ENCODE peak calls at places on chromosomes 13 and 19, in four cellular contexts. X is psoas muscle; H is CD8-positive, alpha-beta memory T cell; A is HCT116. G is an unnamed sample. For H3K4me1, the result is how much of the 10 kb centered on the place peaks cover.

GRCh38 chr13:99656092-99656745 is 154.9 kb downstream of the TM9SF2 start:
- DNase-seq in H (peak), A (peak), X (peak), G (peak)

GRCh38 chr13:54989418-54989817 is 1960.8 kb downstream of the OLFM4 start:
- DNase-seq in X (no peak), H (no peak), A (no peak), G (no peak)

GRCh38 chr19:47609885-47610545 is 1.1 kb downstream of the BICRA start:
- DNase-seq in H (peak), X (peak), A (no peak), G (peak)

GRCh38 chr13:101915755-101916107 is 463.3 kb downstream of the ITGBL1 start:
- DNase-seq in A (no peak), H (no peak), X (no peak), G (no peak)

GRCh38 chr19:10486551-10486950 is 16.6 kb downstream of the KEAP1 start:
- DNase-seq in A (no peak), H (no peak), X (no peak), G (no peak)

GRCh38 chr19:695350-695949 is at the start of gene PRSS57:
- DNase-seq in A (no peak), X (no peak), H (no peak), G (no peak)

GRCh38 chr19:10812902-10813404 is 23.1 kb downstream of the TMED1 start:
- DNase-seq in X (peak), H (no peak), A (no peak), G (no peak)

GRCh38 chr13:70189981-70190380 is 81.7 kb upstream of the KLHL1 start:
- DNase-seq in H (no peak), A (no peak), X (no peak), G (peak)

GRCh38 chr13:100987993-100988392 is 313.4 kb upstream of the TMTC4 start:
- DNase-seq in H (no peak), A (no peak), X (no peak), G (no peak)

GRCh38 chr19:29793116-29793727 is 18.6 kb upstream of the CCNE1 start:
- DNase-seq in X (no peak), H (no peak), A (no peak), G (no peak)

GRCh38 chr19:31963741-31964140 is 381.7 kb upstream of the ZNF507 start:
- DNase-seq in X (no peak), A (no peak), H (no peak), G (no peak)

GRCh38 chr13:58823701-58824100 is 1192.2 kb downstream of the PCDH17 start:
- DNase-seq in A (no peak), H (no peak), X (no peak), G (no peak)

GRCh38 chr19:46181386-46181774 is 33.3 kb downstream of the IGFL2 start:
- DNase-seq in X (no peak), H (no peak), A (no peak), G (no peak)

GRCh38 chr13:77554079-77554478 is 18.6 kb downstream of the SCEL start:
- DNase-seq in H (no peak), A (no peak), X (no peak), G (no peak)

GRCh38 chr13:69769637-69770036 is 338.0 kb upstream of the ATXN8OS start:
- DNase-seq in H (no peak), X (no peak), A (no peak), G (no peak)

GRCh38 chr19:4295972-4296771 is 6.0 kb downstream of the TMIGD2 start:
- DNase-seq in A (no peak), H (no peak), X (no peak), G (peak)

GRCh38 chr13:23741879-23742510 is 147.2 kb downstream of the MIPEP start:
- DNase-seq in H (no peak), X (no peak), A (peak), G (peak)

GRCh38 chr19:39127812-39128510 is 2.4 kb downstream of the PAK4 start:
- DNase-seq in H (no peak), A (no peak), X (no peak), G (no peak)

GRCh38 chr13:113741101-113741731 is 17.8 kb upstream of the TMEM255B start:
- DNase-seq in X (no peak), A (no peak), H (peak), G (no peak)

GRCh38 chr13:24693862-24694471 is 13.8 kb downstream of the ATP12A start:
- DNase-seq in H (peak), X (no peak), A (peak), G (peak)

GRCh38 chr19:12783226-12783848 is 7.9 kb upstream of the JUNB start:
- DNase-seq in X (no peak), A (no peak), H (peak), G (peak)

GRCh38 chr19:38162094-38162493 is 61.9 kb downstream of the DPF1 start:
- DNase-seq in A (no peak), H (no peak), X (no peak), G (no peak)

GRCh38 chr13:23657056-23657455 is 86.8 kb downstream of the TNFRSF19 start:
- DNase-seq in A (no peak), H (no peak), X (no peak), G (peak)

GRCh38 chr13:60242231-60242630 is 78.5 kb upstream of the DIAPH3 start:
- DNase-seq in H (no peak), X (no peak), A (no peak), G (no peak)

DNA sequence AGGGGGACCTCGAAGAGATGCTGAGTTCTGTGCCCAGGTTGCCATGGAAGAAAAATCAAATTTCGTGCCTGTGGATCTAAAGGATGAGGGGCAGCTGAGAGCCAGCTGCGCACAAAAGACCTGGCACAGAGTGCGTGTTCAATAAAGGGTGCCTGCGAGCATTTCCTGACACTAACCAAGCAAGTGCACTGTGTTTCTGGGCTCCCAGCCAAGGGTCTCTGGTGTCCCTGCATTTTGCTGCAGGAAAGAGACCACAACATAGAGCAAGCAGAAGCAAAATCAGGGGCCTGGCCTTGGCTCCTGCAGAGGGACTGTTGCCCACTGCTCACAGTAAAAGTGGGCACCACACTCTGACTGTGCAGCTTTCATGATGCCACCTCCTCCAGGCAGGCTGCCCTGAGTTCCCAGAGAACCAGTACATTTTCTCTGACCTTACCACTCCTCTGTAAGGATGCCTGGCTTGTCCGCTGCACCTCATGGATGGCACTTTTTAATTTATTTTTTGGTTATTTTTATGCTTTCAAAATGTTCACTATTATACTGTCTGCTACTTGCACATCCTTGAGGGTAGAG is 70.8 kb upstream of the GPR12 start:
- DNase-seq in A (no peak), H (no peak), X (no peak), G (no peak)
- H3K4me1 ChIP-seq in A (under half), H (under half), X (under half), G (under half)

DNA sequence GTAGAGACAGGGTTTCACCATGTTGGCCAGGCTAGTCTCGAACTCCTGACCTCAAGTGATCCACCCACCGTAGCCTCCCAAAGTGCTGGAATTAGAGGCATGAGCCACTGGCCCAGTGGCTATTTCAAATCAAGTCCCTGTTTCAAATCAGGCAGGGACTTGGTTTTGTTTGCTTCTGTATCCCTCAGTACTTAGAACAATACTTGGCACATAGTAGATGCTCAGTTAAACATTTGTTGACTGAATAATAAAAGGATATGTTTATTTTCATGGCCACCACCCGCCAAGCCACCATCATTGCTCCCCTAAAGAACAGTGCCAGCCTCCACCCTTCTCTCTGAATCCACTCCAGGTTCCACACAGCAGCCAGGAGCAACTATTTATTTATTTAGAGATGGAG is 4.2 kb downstream of the RPS28 start:
- DNase-seq in X (no peak), H (no peak), A (no peak), G (no peak)
- H3K27ac ChIP-seq in X (no peak), H (no peak), A (no peak), G (no peak)

GRCh38 chr13:97226013-97226412 is 3.9 kb downstream of the MBNL2 start:
- DNase-seq in X (no peak), H (no peak), A (no peak), G (no peak)

GRCh38 chr13:97224544-97225324 is 2.6 kb downstream of the MBNL2 start:
- DNase-seq in H (peak), A (no peak), X (no peak), G (no peak)

GRCh38 chr13:97226788-97227627 is 4.9 kb downstream of the MBNL2 start:
- DNase-seq in H (peak), A (no peak), X (no peak), G (no peak)

GRCh38 chr13:97223711-97224461 is 1.8 kb downstream of the MBNL2 start:
- DNase-seq in H (peak), A (peak), X (no peak), G (peak)

GRCh38 chr13:97225533-97225932 is 3.4 kb downstream of the MBNL2 start:
- DNase-seq in H (peak), A (no peak), X (no peak), G (no peak)
- H3K4me3 ChIP-seq in H (peak), A (no peak), X (peak), G (no peak)

GRCh38 chr13:50355797-50356196 is 340.6 kb downstream of the KCNRG start:
- DNase-seq in A (no peak), X (no peak), H (no peak), G (no peak)

GRCh38 chr13:50348402-50348801 is 333.2 kb downstream of the KCNRG start:
- DNase-seq in A (no peak), H (no peak), X (no peak), G (no peak)

GRCh38 chr13:50353651-50354415 is 338.6 kb downstream of the KCNRG start:
- DNase-seq in X (no peak), A (no peak), H (no peak), G (peak)

GRCh38 chr13:50357136-50357535 is 341.9 kb downstream of the KCNRG start:
- DNase-seq in H (no peak), X (no peak), A (no peak), G (no peak)

GRCh38 chr13:50352720-50353491 is 337.7 kb downstream of the KCNRG start:
- DNase-seq in X (no peak), A (no peak), H (no peak), G (peak)
- H3K4me1 ChIP-seq in X (under half), A (under half), H (under half), G (under half)

DNA sequence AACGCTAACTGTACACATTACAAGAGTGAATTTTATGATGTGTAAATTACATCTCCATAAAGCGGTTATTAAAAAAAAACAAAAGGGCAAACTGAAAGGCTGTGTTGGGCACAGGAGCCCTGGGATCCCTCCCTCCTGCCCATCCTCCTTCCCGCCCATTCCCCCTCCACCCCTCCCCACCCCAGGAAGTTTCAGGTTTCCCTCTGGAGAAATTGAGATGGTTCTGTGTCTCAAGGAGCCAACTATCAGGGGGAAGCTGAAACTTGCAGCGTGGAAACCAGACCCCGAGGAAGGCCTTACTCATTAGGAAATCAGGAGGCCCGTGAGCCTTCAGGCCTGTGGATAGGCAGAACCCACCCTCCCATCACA is 15.7 kb downstream of the MLLT1 start:
- DNase-seq in X (no peak), H (no peak), A (no peak), G (no peak)
- H3K27ac ChIP-seq in X (peak), H (no peak), A (no peak), G (no peak)

GRCh38 chr19:55677572-55678028 is 2.6 kb downstream of the EPN1 start:
- DNase-seq in X (no peak), A (no peak), H (no peak), G (no peak)
- H3K4me3 ChIP-seq in X (no peak), A (no peak), H (no peak), G (no peak)

GRCh38 chr13:27958928-27959539 is 10.1 kb downstream of the CDX2 start:
- DNase-seq in A (no peak), X (no peak), H (no peak), G (no peak)
- H3K4me1 ChIP-seq in A (under half), X (under half), H (under half), G (under half)